ENCODE peak calls at places on chromosomes 12 and 14, in four cellular contexts. One of them, this sample, is unnamed.
A peak's percentile ranks its signal among the peaks of the same experiment; 100 is the strongest.

GRCh38 chr12:24960222-24960855 is 11.4 kb upstream of the BCAT1 start:
- DNase-seq in fibroblast of lung: peak; percentile 62
- DNase-seq in ascending aorta: no peak
- DNase-seq in adrenal gland: peak; percentile 45
- DNase-seq in this sample: no peak

GRCh38 chr12:55929306-55929791 is 1.6 kb upstream of the DGKA start:
- DNase-seq in fibroblast of lung: no peak
- DNase-seq in ascending aorta: no peak
- DNase-seq in adrenal gland: peak; percentile 28
- DNase-seq in this sample: no peak

GRCh38 chr12:113611652-113612051 is 140.0 kb upstream of the LHX5 start:
- DNase-seq in fibroblast of lung: no peak
- DNase-seq in ascending aorta: no peak
- DNase-seq in adrenal gland: no peak
- DNase-seq in this sample: no peak

GRCh38 chr14:25896777-25897176 is 701.1 kb downstream of the NOVA1 start:
- DNase-seq in fibroblast of lung: no peak
- DNase-seq in ascending aorta: no peak
- DNase-seq in adrenal gland: no peak
- DNase-seq in this sample: no peak

GRCh38 chr12:53219116-53219955 is 12.3 kb upstream of the ITGB7 start:
- DNase-seq in fibroblast of lung: peak; percentile 73
- DNase-seq in ascending aorta: no peak
- DNase-seq in adrenal gland: no peak
- DNase-seq in this sample: peak; percentile 76

GRCh38 chr12:53103860-53104305 is 597 bp downstream of the SOAT2 start:
- DNase-seq in fibroblast of lung: no peak
- DNase-seq in ascending aorta: no peak
- DNase-seq in adrenal gland: no peak
- DNase-seq in this sample: no peak

GRCh38 chr14:31206536-31207286 is 882 bp downstream of the HECTD1 start:
- DNase-seq in fibroblast of lung: peak; percentile 39
- DNase-seq in ascending aorta: no peak
- DNase-seq in adrenal gland: peak; percentile 21
- DNase-seq in this sample: peak; percentile 19

GRCh38 chr14:77085538-77085937 is 12.5 kb upstream of the CIPC start:
- DNase-seq in fibroblast of lung: no peak
- DNase-seq in ascending aorta: no peak
- DNase-seq in adrenal gland: no peak
- DNase-seq in this sample: no peak

GRCh38 chr12:94092516-94093241 is 55.7 kb upstream of the PLXNC1 start:
- DNase-seq in fibroblast of lung: peak; percentile 98
- DNase-seq in ascending aorta: no peak
- DNase-seq in adrenal gland: no peak
- DNase-seq in this sample: no peak

GRCh38 chr12:42706331-42706730 is 116.8 kb upstream of the PRICKLE1 start:
- DNase-seq in fibroblast of lung: peak; percentile 37
- DNase-seq in ascending aorta: no peak
- DNase-seq in adrenal gland: no peak
- DNase-seq in this sample: no peak

GRCh38 chr12:2396448-2396871 is 343.7 kb downstream of the CACNA1C start:
- DNase-seq in fibroblast of lung: peak; percentile 82
- DNase-seq in ascending aorta: no peak
- DNase-seq in adrenal gland: peak; percentile 26
- DNase-seq in this sample: peak; percentile 52

GRCh38 chr14:35285168-35285990 is 6.8 kb upstream of the PSMA6 start:
- DNase-seq in fibroblast of lung: no peak
- DNase-seq in ascending aorta: no peak
- DNase-seq in adrenal gland: no peak
- DNase-seq in this sample: no peak

GRCh38 chr12:22856120-22856699 is 231.2 kb downstream of the ETNK1 start:
- DNase-seq in fibroblast of lung: peak; percentile 39
- DNase-seq in ascending aorta: no peak
- DNase-seq in adrenal gland: no peak
- DNase-seq in this sample: no peak

GRCh38 chr12:47818701-47819543 is 781 bp downstream of the HDAC7 start:
- DNase-seq in fibroblast of lung: no peak
- DNase-seq in ascending aorta: no peak
- DNase-seq in adrenal gland: peak; percentile 69
- DNase-seq in this sample: peak; percentile 79
- H3K4me1 ChIP-seq in fibroblast of lung: peaks cover 47% of the 10 kb centered on the region
- H3K4me1 ChIP-seq in ascending aorta: peaks cover 40% of the 10 kb centered on the region
- H3K4me1 ChIP-seq in adrenal gland: peaks cover 81% of the 10 kb centered on the region
- H3K4me1 ChIP-seq in this sample: peaks cover 71% of the 10 kb centered on the region

GRCh38 chr14:51692646-51693045 is 40.9 kb downstream of the FRMD6 start:
- DNase-seq in fibroblast of lung: no peak
- DNase-seq in ascending aorta: no peak
- DNase-seq in adrenal gland: no peak
- DNase-seq in this sample: no peak

DNA sequence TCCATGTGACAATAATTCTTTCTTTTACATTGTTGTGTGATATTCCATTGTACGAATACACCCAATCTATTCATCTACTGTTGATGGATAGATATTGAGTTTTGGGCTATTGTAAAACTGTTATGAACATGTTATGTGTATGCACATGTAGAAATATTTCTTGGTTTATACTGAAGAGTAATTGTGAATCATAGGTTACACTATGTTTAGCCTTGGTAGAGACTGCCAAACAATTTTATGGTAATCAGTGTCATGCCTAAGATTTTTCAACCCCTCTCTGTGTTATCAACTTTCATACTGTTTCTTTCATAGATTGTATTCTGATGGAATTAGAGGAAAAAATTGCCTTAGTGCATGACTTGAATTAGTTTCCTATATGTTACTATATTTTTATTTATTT is 39.5 kb downstream of the FRMD6 start:
- DNase-seq in fibroblast of lung: peak; percentile 50
- DNase-seq in ascending aorta: no peak
- DNase-seq in adrenal gland: no peak
- DNase-seq in this sample: no peak
- H3K4me1 ChIP-seq in fibroblast of lung: peaks cover 9% of the 10 kb centered on the region
- H3K4me1 ChIP-seq in ascending aorta: no peaks in the 10 kb centered on the region
- H3K4me1 ChIP-seq in adrenal gland: peaks cover 4% of the 10 kb centered on the region
- H3K4me1 ChIP-seq in this sample: no peaks in the 10 kb centered on the region

GRCh38 chr14:61435563-61436337 is 114.4 kb downstream of the PRKCH start:
- DNase-seq in fibroblast of lung: no peak
- DNase-seq in ascending aorta: no peak
- DNase-seq in adrenal gland: no peak
- DNase-seq in this sample: no peak
- H3K4me1 ChIP-seq in fibroblast of lung: no peaks in the 10 kb centered on the region
- H3K4me1 ChIP-seq in ascending aorta: no peaks in the 10 kb centered on the region
- H3K4me1 ChIP-seq in adrenal gland: peaks cover 13% of the 10 kb centered on the region
- H3K4me1 ChIP-seq in this sample: peaks cover 6% of the 10 kb centered on the region

GRCh38 chr14:104796682-104797081 is 1.1 kb upstream of the AKT1 start:
- DNase-seq in fibroblast of lung: no peak
- DNase-seq in ascending aorta: no peak
- DNase-seq in adrenal gland: no peak
- DNase-seq in this sample: no peak
- H3K4me1 ChIP-seq in fibroblast of lung: peaks cover 12% of the 10 kb centered on the region
- H3K4me1 ChIP-seq in ascending aorta: peaks cover 35% of the 10 kb centered on the region
- H3K4me1 ChIP-seq in adrenal gland: peaks cover 56% of the 10 kb centered on the region
- H3K4me1 ChIP-seq in this sample: peaks cover 48% of the 10 kb centered on the region

GRCh38 chr14:54572316-54572715 is 5.4 kb downstream of the SAMD4A start:
- DNase-seq in fibroblast of lung: no peak
- DNase-seq in ascending aorta: no peak
- DNase-seq in adrenal gland: no peak
- DNase-seq in this sample: no peak

GRCh38 chr14:54568821-54569591 is 2.1 kb downstream of the SAMD4A start:
- DNase-seq in fibroblast of lung: peak; percentile 45
- DNase-seq in ascending aorta: no peak
- DNase-seq in adrenal gland: no peak
- DNase-seq in this sample: peak; percentile 39

GRCh38 chr14:54567634-54568561 is 970 bp downstream of the SAMD4A start:
- DNase-seq in fibroblast of lung: peak; percentile 71
- DNase-seq in ascending aorta: no peak
- DNase-seq in adrenal gland: peak; percentile 58
- DNase-seq in this sample: peak; percentile 60

GRCh38 chr14:54570651-54571415 is 3.9 kb downstream of the SAMD4A start:
- DNase-seq in fibroblast of lung: peak; percentile 92
- DNase-seq in ascending aorta: no peak
- DNase-seq in adrenal gland: no peak
- DNase-seq in this sample: no peak

GRCh38 chr14:54570047-54570446 is 3.1 kb downstream of the SAMD4A start:
- DNase-seq in fibroblast of lung: no peak
- DNase-seq in ascending aorta: no peak
- DNase-seq in adrenal gland: no peak
- DNase-seq in this sample: no peak
- H3K4me1 ChIP-seq in fibroblast of lung: peaks cover 14% of the 10 kb centered on the region
- H3K4me1 ChIP-seq in ascending aorta: no peaks in the 10 kb centered on the region
- H3K4me1 ChIP-seq in adrenal gland: peaks cover 13% of the 10 kb centered on the region
- H3K4me1 ChIP-seq in this sample: peaks cover 3% of the 10 kb centered on the region

DNA sequence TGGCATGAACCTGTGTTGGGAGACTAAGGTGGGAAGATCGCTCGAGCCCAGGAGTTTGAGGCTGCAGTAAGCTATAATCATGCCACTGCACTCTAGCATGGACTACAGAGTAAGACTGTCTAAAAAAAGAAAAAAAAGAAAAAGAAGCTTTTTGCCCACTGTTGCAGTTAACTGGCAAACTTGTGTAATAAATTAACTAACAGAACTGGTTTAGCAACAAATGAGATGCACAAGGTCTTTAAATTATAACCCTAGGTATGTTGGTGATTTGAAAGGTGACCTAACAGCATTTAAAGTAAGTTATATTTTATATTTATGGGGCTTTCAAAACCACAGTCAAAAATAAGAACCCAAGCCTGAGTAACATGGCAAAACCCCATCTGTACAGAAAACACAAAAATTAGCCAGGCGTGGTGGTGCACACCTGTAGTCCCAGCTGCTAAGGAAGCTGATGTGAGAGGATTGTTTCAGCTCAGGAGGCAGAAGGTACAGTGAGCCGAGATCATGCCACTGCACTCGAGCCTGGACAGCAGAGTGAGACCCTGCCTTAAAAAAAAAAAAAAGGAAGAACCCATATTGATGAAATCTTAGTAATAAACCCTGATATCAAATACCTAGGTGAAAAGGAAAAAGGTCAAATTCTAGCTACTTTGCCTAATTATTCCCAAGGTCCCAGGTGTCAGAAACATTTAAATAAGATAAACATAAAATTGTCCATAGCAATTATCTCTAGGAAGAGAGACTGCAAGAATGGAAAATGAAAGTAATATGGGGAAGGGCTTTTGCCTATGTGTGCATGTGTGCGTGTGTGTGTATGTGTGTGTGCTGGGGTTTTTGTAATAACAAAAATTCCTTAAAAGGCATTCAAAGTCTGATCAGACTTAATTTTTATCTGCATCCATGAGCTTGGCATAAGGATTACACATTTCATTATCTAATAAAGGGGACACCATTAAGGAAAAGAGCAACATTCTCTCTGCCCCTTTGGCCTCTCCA is 15.4 kb downstream of the SYNE2 start:
- DNase-seq in fibroblast of lung: peak; percentile 13
- DNase-seq in ascending aorta: no peak
- DNase-seq in adrenal gland: no peak
- DNase-seq in this sample: no peak
- H3K4me1 ChIP-seq in fibroblast of lung: no peaks in the 10 kb centered on the region
- H3K4me1 ChIP-seq in ascending aorta: no peaks in the 10 kb centered on the region
- H3K4me1 ChIP-seq in adrenal gland: peaks cover 8% of the 10 kb centered on the region
- H3K4me1 ChIP-seq in this sample: no peaks in the 10 kb centered on the region

This sample was measured in heart left ventricle.